ENCODE peak calls at places on chromosomes 2 and 18, in five cellular contexts. R is sigmoid colon, M is fibroblast of mammary gland, O is heart right ventricle, W is choroid plexus epithelial cell. Z is an unnamed sample.

GRCh38 chr2:38504169-38504568 is 98.6 kb downstream of the HNRNPLL start:
- DNase-seq in O (no peak), W (no peak), R (no peak), M (no peak), Z (no peak)

GRCh38 chr18:13302611-13303267 is 84.2 kb downstream of the LDLRAD4 start:
- DNase-seq in M (no peak), R (no peak), O (no peak), W (no peak), Z (no peak)

GRCh38 chr18:39624934-39625333 is 2059.3 kb upstream of the CELF4 start:
- DNase-seq in M (peak; percentile 34), O (no peak), R (no peak), W (peak; percentile 86), Z (no peak)

GRCh38 chr2:9498210-9498609 is 23.9 kb downstream of the IAH1 start:
- DNase-seq in M (no peak), R (no peak), W (no peak), O (no peak), Z (no peak)

GRCh38 chr2:64695656-64696310 is 42.1 kb upstream of the SERTAD2 start:
- DNase-seq in W (peak; percentile 42), M (peak; percentile 28), O (no peak), R (no peak), Z (no peak)

GRCh38 chr18:45467307-45467706 is 148.0 kb upstream of the SLC14A2 start:
- DNase-seq in M (peak; percentile 1), R (no peak), O (no peak), W (no peak), Z (no peak)

GRCh38 chr2:98539056-98539735 is 69.1 kb downstream of the COA5 start:
- DNase-seq in R (no peak), O (no peak), M (no peak), W (no peak), Z (no peak)

GRCh38 chr2:190365499-190366204 is 22.3 kb downstream of the INPP1 start:
- DNase-seq in R (no peak), O (no peak), M (no peak), W (no peak), Z (no peak)

GRCh38 chr2:28681216-28681981 is 70.2 kb upstream of the PPP1CB start:
- DNase-seq in M (peak; percentile 42), W (peak; percentile 84), O (no peak), R (no peak), Z (no peak)

GRCh38 chr2:73981081-73981968 is 3.4 kb upstream of the TET3 start:
- DNase-seq in R (peak; percentile 68), M (peak; percentile 37), W (no peak), O (peak; percentile 53), Z (no peak)

GRCh38 chr18:3104190-3105054 is 91.5 kb upstream of the LPIN2 start:
- DNase-seq in W (peak; percentile 43), O (no peak), R (no peak), M (peak; percentile 81), Z (no peak)

GRCh38 chr2:9004338-9005204 is 1.1 kb upstream of the MBOAT2 start:
- DNase-seq in R (no peak), M (no peak), W (no peak), O (no peak), Z (no peak)

GRCh38 chr2:190810981-190811587 is 69.5 kb upstream of the GLS start:
- DNase-seq in O (no peak), M (no peak), W (no peak), R (no peak), Z (no peak)

GRCh38 chr18:50879302-50880107 is 587 bp downstream of the ME2 start:
- DNase-seq in W (peak; percentile 70), M (peak; percentile 43), R (no peak), O (no peak), Z (no peak)

GRCh38 chr18:3910507-3910906 is 460.5 kb downstream of the TGIF1 start:
- DNase-seq in O (no peak), R (no peak), M (peak; percentile 71), W (no peak), Z (no peak)

GRCh38 chr2:187547353-187547979 is 6.8 kb downstream of the TFPI start:
- DNase-seq in O (no peak), R (peak; percentile 85), W (peak; percentile 95), M (peak; percentile 98), Z (no peak)

GRCh38 chr2:240369725-240370585 is 65.5 kb upstream of the GPC1 start:
- DNase-seq in M (peak; percentile 72), W (peak; percentile 82), O (peak; percentile 72), R (peak; percentile 86), Z (no peak)

GRCh38 chr2:36618381-36618780 is 20.4 kb upstream of the FEZ2 start:
- DNase-seq in O (no peak), M (peak; percentile 82), R (no peak), W (peak; percentile 90), Z (no peak)

GRCh38 chr2:237627463-237628321 is at the start of gene LRRFIP1:
- DNase-seq in R (peak; percentile 72), W (no peak), O (peak; percentile 59), M (no peak), Z (no peak)

GRCh38 chr18:62781893-62782292 is 66.6 kb downstream of the PHLPP1 start:
- DNase-seq in W (peak; percentile 82), R (peak; percentile 69), M (peak; percentile 96), O (no peak), Z (no peak)

GRCh38 chr2:36530178-36530982 is 67.6 kb downstream of the FEZ2 start:
- DNase-seq in W (peak; percentile 64), M (peak; percentile 79), R (no peak), O (no peak), Z (no peak)

GRCh38 chr2:42913280-42913878 is 121.0 kb upstream of the HAAO start:
- DNase-seq in O (no peak), W (no peak), M (no peak), R (no peak), Z (no peak)

GRCh38 chr2:94986392-94986963 is 39.0 kb upstream of the MAL start:
- DNase-seq in R (no peak), M (peak; percentile 69), W (peak; percentile 86), O (no peak), Z (no peak)

GRCh38 chr18:9722691-9723090 is 14.6 kb downstream of the RAB31 start:
- DNase-seq in W (peak; percentile 65), R (no peak), O (no peak), M (no peak), Z (no peak)

GRCh38 chr2:211093743-211094303 is 537.4 kb downstream of the CPS1 start:
- DNase-seq in M (peak; percentile 9), R (no peak), W (peak; percentile 39), O (no peak), Z (no peak)

GRCh38 chr18:55983433-55983832 is 395.4 kb upstream of the TCF4 start:
- DNase-seq in O (no peak), W (no peak), R (no peak), M (no peak), Z (no peak)

DNA sequence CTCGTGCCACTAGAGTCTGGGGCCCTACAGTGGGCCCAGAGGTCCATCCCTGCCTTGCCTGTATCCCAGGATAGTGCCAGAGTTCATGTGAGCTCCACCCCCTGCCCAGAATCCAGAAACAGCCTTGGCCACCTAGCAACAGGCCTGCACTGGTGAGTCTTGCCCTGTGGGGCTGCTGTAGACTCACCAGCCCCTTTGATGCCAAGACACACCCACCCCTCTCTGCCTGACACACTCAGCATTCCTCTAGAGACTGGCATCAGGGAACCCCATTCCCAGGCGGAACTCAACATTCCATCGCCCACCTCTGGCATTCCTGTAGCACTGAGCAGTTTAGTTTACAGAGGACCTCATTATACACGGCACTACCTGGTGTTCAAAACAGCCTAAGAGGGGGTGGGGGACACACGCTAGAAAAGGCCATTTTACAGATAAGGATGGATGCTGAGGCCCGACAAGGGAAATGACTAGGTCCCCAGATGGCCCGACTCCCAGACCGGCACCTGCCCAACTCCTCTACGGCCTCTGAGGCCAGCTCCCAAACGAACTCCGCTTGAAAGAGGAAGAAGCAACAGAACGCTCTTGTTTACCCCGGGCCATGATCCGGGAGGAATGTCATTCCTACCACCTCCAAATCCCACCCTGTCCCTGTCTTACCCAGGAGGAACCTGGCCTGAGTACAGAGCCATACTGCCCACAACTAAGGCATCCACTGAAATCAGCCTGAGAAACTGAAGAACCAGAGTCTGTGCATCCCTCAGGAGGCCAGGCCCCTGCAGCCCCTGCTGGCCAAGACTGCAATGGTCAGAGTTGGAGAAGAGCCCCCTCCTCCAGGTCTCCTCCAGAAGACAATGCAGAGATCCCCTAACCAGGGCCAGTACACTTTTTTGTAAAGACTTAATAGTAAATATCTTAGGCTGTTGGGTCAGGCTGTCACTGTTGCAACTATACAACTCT is 180.2 kb downstream of the TNS1 start:
- DNase-seq in R (no peak), W (no peak), M (no peak), O (no peak), Z (no peak)
- TF ChIP-seq CTCF in R (no peak), W (peak; percentile 14), M (peak; percentile 15), O (no peak), Z (no peak)

GRCh38 chr18:53152478-53152877 is 812.5 kb downstream of the DCC start:
- DNase-seq in O (no peak), M (no peak), R (no peak), W (no peak), Z (no peak)

GRCh38 chr18:53153800-53154199 is 813.8 kb downstream of the DCC start:
- DNase-seq in R (no peak), M (no peak), W (no peak), O (no peak), Z (no peak)

GRCh38 chr18:53148056-53148574 is 808.1 kb downstream of the DCC start:
- DNase-seq in R (no peak), W (no peak), M (no peak), O (no peak), Z (no peak)

GRCh38 chr18:53147472-53147871 is 807.5 kb downstream of the DCC start:
- DNase-seq in M (no peak), W (no peak), R (no peak), O (no peak), Z (no peak)

GRCh38 chr18:53153281-53153680 is 813.3 kb downstream of the DCC start:
- DNase-seq in W (no peak), M (peak; percentile 1), R (no peak), O (no peak), Z (no peak)
- TF ChIP-seq CTCF in W (no peak), M (peak; percentile 14), R (no peak), O (peak; percentile 9), Z (peak; percentile 77)

GRCh38 chr2:69514406-69514805 is 77.2 kb upstream of the NFU1 start:
- DNase-seq in M (peak; percentile 75), R (no peak), O (peak; percentile 29), W (peak; percentile 93), Z (no peak)
- TF ChIP-seq CTCF in M (no peak), R (no peak), O (peak; percentile 5), W (peak; percentile 39), Z (no peak)

GRCh38 chr18:11489266-11489899 is 120.0 kb upstream of the SLC35G4 start:
- DNase-seq in W (no peak), O (no peak), M (no peak), R (no peak), Z (no peak)

GRCh38 chr18:11488175-11488574 is 121.2 kb upstream of the SLC35G4 start:
- DNase-seq in W (peak; percentile 89), O (no peak), M (peak; percentile 36), R (no peak), Z (no peak)

GRCh38 chr18:11482271-11482670 is 127.1 kb upstream of the SLC35G4 start:
- DNase-seq in R (no peak), M (no peak), W (no peak), O (no peak), Z (no peak)

DNA sequence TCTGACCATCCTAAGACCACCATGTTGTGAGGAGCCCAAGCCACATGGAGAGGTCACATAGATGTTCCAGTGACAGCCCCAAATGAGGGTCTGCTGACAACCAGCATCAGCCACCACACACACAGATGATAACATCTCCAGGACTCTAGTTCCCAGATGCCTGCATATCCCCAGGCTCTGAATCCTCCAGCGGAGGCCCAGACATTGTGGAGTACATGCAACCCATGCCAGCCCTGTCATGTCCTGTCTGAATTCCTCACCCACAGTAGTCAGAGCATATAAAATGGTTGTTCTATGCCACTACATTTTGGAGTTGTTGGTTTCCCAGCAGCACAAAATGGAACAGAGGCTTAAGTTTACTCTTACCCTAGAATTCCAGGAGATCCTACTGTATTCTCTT is 122.0 kb upstream of the SLC35G4 start:
- DNase-seq in W (no peak), R (no peak), O (no peak), M (no peak), Z (no peak)
- TF ChIP-seq CTCF in W (no peak), R (no peak), O (no peak), M (no peak), Z (no peak)

Z was measured in type B pancreatic cell.